ENCODE peak calls at places on chromosome 17, in five cellular contexts. B, V, Y, F and R are unnamed samples.

GRCh38 chr17:66777689-66778225 is 57.2 kb upstream of the CACNG5 start:
- DNase-seq in B (no peak), V (peak; percentile 14), Y (peak; percentile 37), F (no peak), R (peak; percentile 46)

GRCh38 chr17:35390663-35391062 is 17.2 kb upstream of the SLFN11 start:
- DNase-seq in B (no peak), V (no peak), Y (no peak), F (no peak), R (no peak)

GRCh38 chr17:82384051-82384729 is 12.6 kb downstream of the UTS2R start:
- DNase-seq in B (peak; percentile 18), V (no peak), Y (peak; percentile 1), F (no peak), R (no peak)

GRCh38 chr17:1645207-1646171 is at the start of gene SCARF1:
- DNase-seq in B (peak; percentile 81), V (no peak), Y (no peak), F (peak; percentile 88), R (no peak)

GRCh38 chr17:65079489-65079900 is 23.0 kb upstream of the GNA13 start:
- DNase-seq in B (no peak), V (no peak), Y (peak; percentile 38), F (no peak), R (no peak)

GRCh38 chr17:29115906-29116651 is 64.1 kb downstream of the MYO18A start:
- DNase-seq in B (no peak), V (no peak), Y (peak; percentile 75), F (peak; percentile 35), R (peak; percentile 84)

GRCh38 chr17:8073627-8074485 is 13.7 kb downstream of the ALOX12B start:
- DNase-seq in B (peak; percentile 69), V (peak; percentile 24), Y (peak; percentile 91), F (peak; percentile 59), R (peak; percentile 74)

GRCh38 chr17:81960130-81960958 is 643 bp downstream of the NOTUM start:
- DNase-seq in B (no peak), V (no peak), Y (peak; percentile 51), F (no peak), R (no peak)

GRCh38 chr17:489758-490329 is 137.2 kb upstream of the RPH3AL start:
- DNase-seq in B (no peak), V (no peak), Y (peak; percentile 52), F (peak; percentile 35), R (peak; percentile 46)

GRCh38 chr17:3916013-3916696 is at the start of gene P2RX1:
- DNase-seq in B (no peak), V (no peak), Y (no peak), F (no peak), R (no peak)

GRCh38 chr17:13728751-13729150 is 127.0 kb upstream of the HS3ST3A1 start:
- DNase-seq in B (no peak), V (no peak), Y (no peak), F (no peak), R (peak; percentile 81)

GRCh38 chr17:83073389-83074063 is 5.9 kb upstream of the METRNL start:
- DNase-seq in B (peak; percentile 67), V (no peak), Y (no peak), F (no peak), R (no peak)

GRCh38 chr17:78168906-78169793 is 769 bp downstream of the SYNGR2 start:
- DNase-seq in B (peak; percentile 69), V (peak; percentile 33), Y (peak; percentile 60), F (peak; percentile 46), R (peak; percentile 55)

GRCh38 chr17:65856865-65857264 is 295.4 kb upstream of the AXIN2 start:
- DNase-seq in B (no peak), V (no peak), Y (no peak), F (no peak), R (peak; percentile 4)

GRCh38 chr17:47742319-47743181 is 9.5 kb downstream of the TBX21 start:
- DNase-seq in B (no peak), V (no peak), Y (peak; percentile 81), F (no peak), R (no peak)

GRCh38 chr17:18041776-18042175 is 2.6 kb downstream of the GID4 start:
- DNase-seq in B (no peak), V (no peak), Y (no peak), F (no peak), R (peak; percentile 93)

GRCh38 chr17:57579245-57579644 is 165.9 kb downstream of the CCDC182 start:
- DNase-seq in B (no peak), V (no peak), Y (no peak), F (no peak), R (no peak)

GRCh38 chr17:81867123-81867951 is 3.8 kb downstream of the ARHGDIA start:
- DNase-seq in B (no peak), V (peak; percentile 19), Y (peak; percentile 37), F (no peak), R (peak; percentile 57)

GRCh38 chr17:13346081-13346533 is 255.6 kb downstream of the HS3ST3A1 start:
- DNase-seq in B (no peak), V (peak; percentile 98), Y (no peak), F (no peak), R (peak; percentile 96)

GRCh38 chr17:4887581-4887980 is 11.8 kb upstream of the C17orf107 start:
- DNase-seq in B (no peak), V (no peak), Y (no peak), F (no peak), R (no peak)

GRCh38 chr17:77242118-77242800 is 101.5 kb downstream of the SEC14L1 start:
- DNase-seq in B (no peak), V (no peak), Y (no peak), F (no peak), R (no peak)

GRCh38 chr17:81057079-81057730 is 22.3 kb downstream of the BAIAP2 start:
- DNase-seq in B (peak; percentile 82), V (no peak), Y (peak; percentile 43), F (peak; percentile 31), R (peak; percentile 80)

GRCh38 chr17:48600244-48601098 is 4.3 kb downstream of the HOXB6 start:
- DNase-seq in B (no peak), V (no peak), Y (no peak), F (no peak), R (no peak)

GRCh38 chr17:78257810-78258322 is 26.4 kb downstream of the TMEM235 start:
- DNase-seq in B (peak; percentile 60), V (peak; percentile 9), Y (no peak), F (peak; percentile 50), R (no peak)

GRCh38 chr17:37824534-37825485 is 80.0 kb upstream of the HNF1B start:
- DNase-seq in B (no peak), V (peak; percentile 77), Y (no peak), F (peak; percentile 92), R (peak; percentile 70)

GRCh38 chr17:43924558-43924957 is 17.2 kb upstream of the MPP2 start:
- DNase-seq in B (no peak), V (no peak), Y (no peak), F (no peak), R (no peak)

GRCh38 chr17:7586673-7587419 is 3.0 kb downstream of the SOX15 start:
- DNase-seq in B (peak; percentile 61), V (no peak), Y (no peak), F (no peak), R (no peak)

GRCh38 chr17:41417576-41418015 is 6.8 kb downstream of the KRT37 start:
- DNase-seq in B (no peak), V (no peak), Y (peak; percentile 35), F (no peak), R (no peak)
- TF ChIP-seq CTCF in B (no peak), V (peak; percentile 59), Y (peak; percentile 55), F (peak; percentile 18), R (peak; percentile 15)

GRCh38 chr17:75854111-75854748 is 905 bp downstream of the WBP2 start:
- DNase-seq in B (no peak), V (peak; percentile 60), Y (peak; percentile 32), F (peak; percentile 77), R (peak; percentile 55)

GRCh38 chr17:75854881-75855309 is 240 bp downstream of the WBP2 start:
- DNase-seq in B (peak; percentile 56), V (no peak), Y (no peak), F (no peak), R (no peak)

GRCh38 chr17:75853410-75853809 is 1.7 kb downstream of the WBP2 start:
- DNase-seq in B (no peak), V (peak; percentile 86), Y (no peak), F (peak; percentile 69), R (peak; percentile 63)

GRCh38 chr17:75855310-75856061 is at the start of gene WBP2:
- DNase-seq in B (peak; percentile 99), V (peak; percentile 100), Y (peak; percentile 100), F (peak; percentile 100), R (peak; percentile 100)

GRCh38 chr17:75856062-75856681 is 1.0 kb upstream of the WBP2 start:
- DNase-seq in B (no peak), V (no peak), Y (no peak), F (peak; percentile 57), R (peak; percentile 40)
- H3K4me3 ChIP-seq in B (peak overlapping the region; percentile 97), V (peak overlapping the region; percentile 92), Y (peak overlapping the region; percentile 71), F (peak overlapping the region; percentile 75), R (peak overlapping the region; percentile 69)

DNA sequence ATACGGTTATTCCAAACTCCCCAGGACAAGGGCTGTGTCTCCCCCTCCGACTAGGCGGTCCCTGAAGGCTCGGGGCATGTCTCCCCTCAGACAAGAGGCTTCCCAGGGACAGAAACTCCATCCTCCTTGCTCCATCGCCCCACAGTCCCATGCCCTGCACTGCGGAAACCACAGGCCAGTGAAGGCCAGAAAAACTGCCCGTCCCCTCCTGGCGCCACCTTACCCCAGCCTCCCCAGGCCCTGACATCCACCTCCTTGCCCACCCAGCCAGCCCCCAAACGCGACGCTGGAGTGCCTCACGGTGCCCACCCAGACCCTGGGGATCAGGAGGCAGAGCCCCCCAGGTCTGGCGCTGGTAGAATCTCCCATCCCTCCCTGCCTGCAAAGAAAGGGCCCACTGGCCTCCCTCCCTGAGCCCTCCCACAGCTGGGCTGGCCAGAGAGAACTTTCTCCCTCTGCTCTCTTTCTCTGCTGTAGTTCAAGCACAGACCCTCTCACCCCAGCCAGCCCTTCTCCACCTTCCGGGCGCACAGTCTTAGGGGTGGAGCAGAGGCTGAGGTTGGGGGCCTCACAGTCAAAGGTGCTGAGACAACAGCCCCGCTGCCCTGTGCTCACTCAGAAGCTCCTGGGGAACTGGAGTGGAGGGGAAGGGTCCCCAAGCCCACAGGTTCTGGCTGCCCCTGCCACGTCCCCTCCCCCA is 30.7 kb upstream of the KRT17 start:
- DNase-seq in B (peak; percentile 9), V (no peak), Y (no peak), F (no peak), R (no peak)
- TF ChIP-seq CTCF in B (no peak), V (no peak), Y (no peak), F (no peak), R (no peak)

GRCh38 chr17:50081757-50082156 is 13.4 kb upstream of the PDK2 start:
- DNase-seq in B (no peak), V (no peak), Y (no peak), F (no peak), R (no peak)

GRCh38 chr17:50079334-50080095 is 15.6 kb upstream of the PDK2 start:
- DNase-seq in B (no peak), V (no peak), Y (peak; percentile 45), F (peak; percentile 17), R (peak; percentile 59)

GRCh38 chr17:50078430-50078829 is 16.7 kb upstream of the PDK2 start:
- DNase-seq in B (no peak), V (no peak), Y (no peak), F (no peak), R (no peak)

GRCh38 chr17:50080096-50080480 is 15.1 kb upstream of the PDK2 start:
- DNase-seq in B (no peak), V (no peak), Y (no peak), F (no peak), R (no peak)

DNA sequence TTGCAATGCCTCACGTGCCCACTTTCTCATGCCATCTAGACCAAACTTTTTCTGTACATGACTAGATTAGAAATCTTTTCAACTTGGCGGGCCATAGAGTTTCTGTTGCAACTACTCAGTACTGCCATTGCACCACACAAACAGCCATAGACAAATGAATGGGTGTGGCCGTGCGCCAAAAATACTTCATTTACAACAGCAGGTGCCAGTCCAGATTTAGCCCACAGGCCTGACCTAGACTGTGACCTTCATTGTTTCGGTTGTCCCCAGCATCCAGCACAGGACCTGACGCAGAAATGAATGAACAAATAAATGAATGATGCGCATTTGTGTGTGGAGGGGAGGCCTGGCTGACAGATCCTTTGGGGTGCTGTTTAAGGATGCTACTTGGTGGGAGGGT is 14.3 kb upstream of the PDK2 start:
- DNase-seq in B (peak; percentile 81), V (no peak), Y (no peak), F (no peak), R (no peak)
- H3K4me3 ChIP-seq in B (no peak overlapping the region), V (no peak overlapping the region), Y (no peak overlapping the region), F (no peak overlapping the region), R (no peak overlapping the region)